ENCODE peak calls at places on chromosomes 3 and 15, in seven cellular contexts. One of them, this sample, is unnamed.

GRCh38 chr15:57634290-57634689 is 42.6 kb downstream of the MYZAP start:
- DNase-seq in neuronal stem cell: no peak
- DNase-seq in H9: no peak
- DNase-seq in mesendoderm: no peak
- DNase-seq in H1: no peak
- DNase-seq in mesenchymal stem cell: no peak
- DNase-seq in trophoblast cell: no peak
- DNase-seq in this sample: no peak

GRCh38 chr3:171001957-171002694 is 24.4 kb downstream of the SLC2A2 start:
- DNase-seq in neuronal stem cell: no peak
- DNase-seq in H9: no peak
- DNase-seq in mesendoderm: no peak
- DNase-seq in H1: no peak
- DNase-seq in mesenchymal stem cell: peak
- DNase-seq in trophoblast cell: no peak
- DNase-seq in this sample: peak

GRCh38 chr15:80246425-80246894 is 5.6 kb downstream of the CTXND1 start:
- DNase-seq in neuronal stem cell: no peak
- DNase-seq in H9: no peak
- DNase-seq in mesendoderm: no peak
- DNase-seq in H1: no peak
- DNase-seq in mesenchymal stem cell: no peak
- DNase-seq in trophoblast cell: no peak
- DNase-seq in this sample: peak

GRCh38 chr3:20039765-20040475 is at the start of gene KAT2B:
- DNase-seq in neuronal stem cell: peak
- DNase-seq in H9: peak
- DNase-seq in mesendoderm: peak
- DNase-seq in H1: peak
- DNase-seq in mesenchymal stem cell: peak
- DNase-seq in trophoblast cell: peak
- DNase-seq in this sample: peak

GRCh38 chr3:40718209-40718608 is 193.4 kb downstream of the ZNF621 start:
- DNase-seq in neuronal stem cell: no peak
- DNase-seq in H9: no peak
- DNase-seq in mesendoderm: no peak
- DNase-seq in H1: no peak
- DNase-seq in mesenchymal stem cell: no peak
- DNase-seq in trophoblast cell: no peak
- DNase-seq in this sample: no peak

GRCh38 chr3:149258298-149258697 is 36.7 kb upstream of the CP start:
- DNase-seq in neuronal stem cell: no peak
- DNase-seq in H9: no peak
- DNase-seq in mesendoderm: peak
- DNase-seq in H1: no peak
- DNase-seq in mesenchymal stem cell: peak
- DNase-seq in trophoblast cell: no peak
- DNase-seq in this sample: peak

GRCh38 chr3:122183521-122183892 is at the start of gene CASR:
- DNase-seq in neuronal stem cell: no peak
- DNase-seq in H9: peak
- DNase-seq in mesendoderm: peak
- DNase-seq in H1: peak
- DNase-seq in mesenchymal stem cell: no peak
- DNase-seq in trophoblast cell: no peak
- DNase-seq in this sample: no peak

GRCh38 chr3:141575879-141576743 is 89.3 kb downstream of the RASA2 start:
- DNase-seq in neuronal stem cell: no peak
- DNase-seq in H9: no peak
- DNase-seq in mesendoderm: peak
- DNase-seq in H1: no peak
- DNase-seq in mesenchymal stem cell: peak
- DNase-seq in trophoblast cell: no peak
- DNase-seq in this sample: peak

GRCh38 chr3:172302176-172302575 is 146.1 kb downstream of the GHSR start:
- DNase-seq in neuronal stem cell: no peak
- DNase-seq in H9: no peak
- DNase-seq in mesendoderm: no peak
- DNase-seq in H1: no peak
- DNase-seq in mesenchymal stem cell: no peak
- DNase-seq in trophoblast cell: no peak
- DNase-seq in this sample: no peak

GRCh38 chr3:9130318-9131110 is 118.9 kb downstream of the SRGAP3 start:
- DNase-seq in neuronal stem cell: no peak
- DNase-seq in H9: no peak
- DNase-seq in mesendoderm: no peak
- DNase-seq in H1: no peak
- DNase-seq in mesenchymal stem cell: no peak
- DNase-seq in trophoblast cell: no peak
- DNase-seq in this sample: no peak

GRCh38 chr15:20358066-20358780 is 183.4 kb downstream of the GOLGA6L6 start:
- DNase-seq in neuronal stem cell: no peak
- DNase-seq in H9: peak
- DNase-seq in mesendoderm: no peak
- DNase-seq in H1: no peak
- DNase-seq in mesenchymal stem cell: no peak
- DNase-seq in trophoblast cell: no peak
- DNase-seq in this sample: no peak

GRCh38 chr3:17030438-17030837 is 145.7 kb downstream of the PLCL2 start:
- DNase-seq in neuronal stem cell: no peak
- DNase-seq in H9: no peak
- DNase-seq in mesendoderm: no peak
- DNase-seq in H1: no peak
- DNase-seq in mesenchymal stem cell: no peak
- DNase-seq in trophoblast cell: no peak
- DNase-seq in this sample: no peak

GRCh38 chr3:102129774-102130608 is 280.7 kb downstream of the NFKBIZ start:
- DNase-seq in neuronal stem cell: no peak
- DNase-seq in H9: no peak
- DNase-seq in mesendoderm: no peak
- DNase-seq in H1: no peak
- DNase-seq in mesenchymal stem cell: peak
- DNase-seq in trophoblast cell: no peak
- DNase-seq in this sample: peak

DNA sequence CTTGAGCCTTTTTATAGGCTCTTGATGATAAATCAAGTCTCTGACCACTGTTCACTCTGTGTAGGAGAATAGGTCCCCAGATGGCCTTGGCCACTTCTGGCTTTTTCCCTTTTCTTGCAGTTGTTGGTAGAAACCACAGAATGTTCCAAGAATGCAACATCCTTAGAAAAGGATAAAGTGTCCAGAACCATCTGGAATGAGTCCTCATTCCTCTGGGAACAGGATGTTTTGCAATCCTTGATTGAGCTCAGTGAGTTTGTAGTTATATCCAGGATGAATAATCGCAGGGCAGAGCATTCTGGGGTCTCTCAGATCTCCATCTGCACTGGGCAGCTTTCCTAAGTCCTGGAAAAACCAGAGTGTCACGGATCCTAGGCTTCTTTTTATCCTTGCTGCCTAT is 1028.4 kb downstream of the OTOL1 start:
- DNase-seq in neuronal stem cell: no peak
- DNase-seq in H9: no peak
- DNase-seq in mesendoderm: no peak
- DNase-seq in H1: no peak
- DNase-seq in mesenchymal stem cell: peak
- DNase-seq in trophoblast cell: no peak
- DNase-seq in this sample: peak
- H4K8ac ChIP-seq in neuronal stem cell: no peak
- H4K8ac ChIP-seq in H9: no peak
- H4K8ac ChIP-seq in mesendoderm: no peak
- H4K8ac ChIP-seq in H1: no peak
- H4K8ac ChIP-seq in mesenchymal stem cell: no peak
- H4K8ac ChIP-seq in trophoblast cell: no peak
- H4K8ac ChIP-seq in this sample: no peak

GRCh38 chr3:106272302-106272701 is 403.5 kb upstream of the CBLB start:
- DNase-seq in neuronal stem cell: no peak
- DNase-seq in H9: no peak
- DNase-seq in mesendoderm: no peak
- DNase-seq in H1: no peak
- DNase-seq in mesenchymal stem cell: no peak
- DNase-seq in trophoblast cell: no peak
- DNase-seq in this sample: no peak
- H4K8ac ChIP-seq in neuronal stem cell: no peak
- H4K8ac ChIP-seq in H9: no peak
- H4K8ac ChIP-seq in mesendoderm: no peak
- H4K8ac ChIP-seq in H1: no peak
- H4K8ac ChIP-seq in mesenchymal stem cell: no peak
- H4K8ac ChIP-seq in trophoblast cell: no peak
- H4K8ac ChIP-seq in this sample: no peak

GRCh38 chr15:89412906-89413411 is 78.3 kb upstream of the POLG start:
- DNase-seq in neuronal stem cell: peak
- DNase-seq in H9: no peak
- DNase-seq in mesendoderm: no peak
- DNase-seq in H1: no peak
- DNase-seq in mesenchymal stem cell: no peak
- DNase-seq in trophoblast cell: no peak
- DNase-seq in this sample: no peak
- H4K8ac ChIP-seq in neuronal stem cell: no peak
- H4K8ac ChIP-seq in H9: no peak
- H4K8ac ChIP-seq in mesendoderm: no peak
- H4K8ac ChIP-seq in H1: no peak
- H4K8ac ChIP-seq in mesenchymal stem cell: no peak
- H4K8ac ChIP-seq in trophoblast cell: no peak
- H4K8ac ChIP-seq in this sample: no peak

GRCh38 chr15:77675806-77676415 is 43.2 kb upstream of the LINGO1 start:
- DNase-seq in neuronal stem cell: no peak
- DNase-seq in H9: no peak
- DNase-seq in mesendoderm: no peak
- DNase-seq in H1: no peak
- DNase-seq in mesenchymal stem cell: no peak
- DNase-seq in trophoblast cell: no peak
- DNase-seq in this sample: no peak
- H4K8ac ChIP-seq in neuronal stem cell: no peak
- H4K8ac ChIP-seq in H9: no peak
- H4K8ac ChIP-seq in mesendoderm: no peak
- H4K8ac ChIP-seq in H1: peak
- H4K8ac ChIP-seq in mesenchymal stem cell: no peak
- H4K8ac ChIP-seq in trophoblast cell: no peak
- H4K8ac ChIP-seq in this sample: no peak

GRCh38 chr3:18079739-18080138 is 337.3 kb upstream of the TBC1D5 start:
- DNase-seq in neuronal stem cell: no peak
- DNase-seq in H9: no peak
- DNase-seq in mesendoderm: no peak
- DNase-seq in H1: no peak
- DNase-seq in mesenchymal stem cell: no peak
- DNase-seq in trophoblast cell: no peak
- DNase-seq in this sample: peak
- H4K8ac ChIP-seq in neuronal stem cell: no peak
- H4K8ac ChIP-seq in H9: no peak
- H4K8ac ChIP-seq in mesendoderm: no peak
- H4K8ac ChIP-seq in H1: no peak
- H4K8ac ChIP-seq in mesenchymal stem cell: no peak
- H4K8ac ChIP-seq in trophoblast cell: no peak
- H4K8ac ChIP-seq in this sample: no peak

GRCh38 chr15:75460646-75461045 is 9.2 kb upstream of the SIN3A start:
- DNase-seq in neuronal stem cell: no peak
- DNase-seq in H9: no peak
- DNase-seq in mesendoderm: no peak
- DNase-seq in H1: no peak
- DNase-seq in mesenchymal stem cell: no peak
- DNase-seq in trophoblast cell: no peak
- DNase-seq in this sample: no peak
- H4K8ac ChIP-seq in neuronal stem cell: no peak
- H4K8ac ChIP-seq in H9: no peak
- H4K8ac ChIP-seq in mesendoderm: no peak
- H4K8ac ChIP-seq in H1: no peak
- H4K8ac ChIP-seq in mesenchymal stem cell: no peak
- H4K8ac ChIP-seq in trophoblast cell: no peak
- H4K8ac ChIP-seq in this sample: no peak

GRCh38 chr3:182902236-182902635 is 78.1 kb downstream of the DCUN1D1 start:
- DNase-seq in neuronal stem cell: no peak
- DNase-seq in H9: no peak
- DNase-seq in mesendoderm: no peak
- DNase-seq in H1: no peak
- DNase-seq in mesenchymal stem cell: no peak
- DNase-seq in trophoblast cell: no peak
- DNase-seq in this sample: no peak

GRCh38 chr3:182891364-182891763 is 89.0 kb downstream of the DCUN1D1 start:
- DNase-seq in neuronal stem cell: no peak
- DNase-seq in H9: no peak
- DNase-seq in mesendoderm: no peak
- DNase-seq in H1: no peak
- DNase-seq in mesenchymal stem cell: no peak
- DNase-seq in trophoblast cell: no peak
- DNase-seq in this sample: no peak

GRCh38 chr3:182895513-182896112 is 84.7 kb downstream of the DCUN1D1 start:
- DNase-seq in neuronal stem cell: no peak
- DNase-seq in H9: no peak
- DNase-seq in mesendoderm: no peak
- DNase-seq in H1: no peak
- DNase-seq in mesenchymal stem cell: no peak
- DNase-seq in trophoblast cell: no peak
- DNase-seq in this sample: no peak

DNA sequence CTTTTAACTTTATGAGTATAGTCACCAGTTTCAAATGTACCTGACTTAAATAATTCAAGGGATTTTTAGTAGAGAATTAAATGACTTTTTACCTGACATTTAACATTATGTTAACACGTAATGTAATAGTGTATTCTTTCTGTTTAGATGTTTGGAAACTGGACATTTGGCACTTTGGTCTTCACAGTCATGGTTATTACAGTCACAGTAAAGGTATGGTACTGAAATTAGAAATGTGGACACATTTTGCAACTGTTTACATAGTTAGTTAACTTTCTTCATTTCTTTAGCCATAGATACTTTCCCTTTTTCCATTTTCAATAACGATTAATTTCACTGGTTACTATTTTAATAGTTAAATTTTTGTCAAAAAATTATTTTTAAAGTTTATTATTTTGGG is 83.8 kb downstream of the DCUN1D1 start:
- DNase-seq in neuronal stem cell: no peak
- DNase-seq in H9: no peak
- DNase-seq in mesendoderm: no peak
- DNase-seq in H1: no peak
- DNase-seq in mesenchymal stem cell: no peak
- DNase-seq in trophoblast cell: no peak
- DNase-seq in this sample: no peak
- H4K8ac ChIP-seq in neuronal stem cell: no peak
- H4K8ac ChIP-seq in H9: no peak
- H4K8ac ChIP-seq in mesendoderm: no peak
- H4K8ac ChIP-seq in H1: no peak
- H4K8ac ChIP-seq in mesenchymal stem cell: no peak
- H4K8ac ChIP-seq in trophoblast cell: no peak
- H4K8ac ChIP-seq in this sample: no peak

DNA sequence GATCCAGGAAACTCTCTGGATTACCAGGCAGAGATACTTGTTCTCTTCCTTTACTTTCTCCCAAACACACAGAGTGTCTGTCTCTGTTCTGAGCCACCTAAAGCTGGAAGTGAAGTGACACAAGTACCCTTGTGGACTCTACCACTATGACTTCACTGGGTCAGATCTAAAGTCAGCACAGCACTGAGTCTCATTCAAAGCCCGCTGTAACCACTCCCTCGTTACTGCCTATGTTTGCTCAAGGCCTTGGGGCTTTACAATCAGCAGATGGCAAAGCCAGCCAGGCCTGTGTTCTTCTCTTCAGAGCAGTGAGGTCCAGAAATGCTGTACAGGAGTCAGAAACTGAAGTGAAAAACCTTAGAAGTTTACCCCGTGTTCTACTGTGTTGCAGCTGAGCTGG is 588.3 kb upstream of the SEMA6D start:
- DNase-seq in neuronal stem cell: no peak
- DNase-seq in H9: no peak
- DNase-seq in mesendoderm: no peak
- DNase-seq in H1: no peak
- DNase-seq in mesenchymal stem cell: no peak
- DNase-seq in trophoblast cell: no peak
- DNase-seq in this sample: no peak
- H4K8ac ChIP-seq in neuronal stem cell: no peak
- H4K8ac ChIP-seq in H9: no peak
- H4K8ac ChIP-seq in mesendoderm: no peak
- H4K8ac ChIP-seq in H1: no peak
- H4K8ac ChIP-seq in mesenchymal stem cell: no peak
- H4K8ac ChIP-seq in trophoblast cell: no peak
- H4K8ac ChIP-seq in this sample: no peak

GRCh38 chr15:89340586-89340985 is 6.0 kb upstream of the POLG start:
- DNase-seq in neuronal stem cell: no peak
- DNase-seq in H9: no peak
- DNase-seq in mesendoderm: no peak
- DNase-seq in H1: no peak
- DNase-seq in mesenchymal stem cell: no peak
- DNase-seq in trophoblast cell: no peak
- DNase-seq in this sample: no peak
- H4K8ac ChIP-seq in neuronal stem cell: no peak
- H4K8ac ChIP-seq in H9: no peak
- H4K8ac ChIP-seq in mesendoderm: no peak
- H4K8ac ChIP-seq in H1: no peak
- H4K8ac ChIP-seq in mesenchymal stem cell: no peak
- H4K8ac ChIP-seq in trophoblast cell: no peak
- H4K8ac ChIP-seq in this sample: no peak